ENCODE peak calls at places on chromosomes 3 and 15, in four cellular contexts. M is WTC11, Y is HepG2, L is GM12878. V is an unnamed sample.

GRCh38 chr3:177569823-177570657 is 372.8 kb upstream of the TBL1XR1 start:
- DNase-seq in M (no peak), Y (no peak), L (no peak), V (no peak)

GRCh38 chr15:39622660-39623549 is 42.0 kb downstream of the THBS1 start:
- DNase-seq in M (no peak), Y (no peak), L (no peak), V (no peak)

GRCh38 chr3:27720899-27721716 is 1.0 kb downstream of the EOMES start:
- DNase-seq in M (peak), Y (no peak), L (no peak), V (no peak)

GRCh38 chr3:133509482-133509881 is 64.0 kb upstream of the CDV3 start:
- DNase-seq in M (no peak), Y (no peak), L (no peak), V (no peak)

GRCh38 chr3:195556390-195556789 is 13.3 kb upstream of the PPP1R2 start:
- DNase-seq in M (peak), Y (no peak), L (no peak), V (peak)

GRCh38 chr3:157094301-157094700 is 65.6 kb downstream of the CCNL1 start:
- DNase-seq in M (no peak), Y (no peak), L (no peak), V (no peak)

GRCh38 chr15:99708563-99708962 is 24.7 kb downstream of the LYSMD4 start:
- DNase-seq in M (no peak), Y (no peak), L (no peak), V (peak)

GRCh38 chr15:48578965-48579364 is 66.5 kb downstream of the FBN1 start:
- DNase-seq in M (no peak), Y (no peak), L (no peak), V (no peak)

DNA sequence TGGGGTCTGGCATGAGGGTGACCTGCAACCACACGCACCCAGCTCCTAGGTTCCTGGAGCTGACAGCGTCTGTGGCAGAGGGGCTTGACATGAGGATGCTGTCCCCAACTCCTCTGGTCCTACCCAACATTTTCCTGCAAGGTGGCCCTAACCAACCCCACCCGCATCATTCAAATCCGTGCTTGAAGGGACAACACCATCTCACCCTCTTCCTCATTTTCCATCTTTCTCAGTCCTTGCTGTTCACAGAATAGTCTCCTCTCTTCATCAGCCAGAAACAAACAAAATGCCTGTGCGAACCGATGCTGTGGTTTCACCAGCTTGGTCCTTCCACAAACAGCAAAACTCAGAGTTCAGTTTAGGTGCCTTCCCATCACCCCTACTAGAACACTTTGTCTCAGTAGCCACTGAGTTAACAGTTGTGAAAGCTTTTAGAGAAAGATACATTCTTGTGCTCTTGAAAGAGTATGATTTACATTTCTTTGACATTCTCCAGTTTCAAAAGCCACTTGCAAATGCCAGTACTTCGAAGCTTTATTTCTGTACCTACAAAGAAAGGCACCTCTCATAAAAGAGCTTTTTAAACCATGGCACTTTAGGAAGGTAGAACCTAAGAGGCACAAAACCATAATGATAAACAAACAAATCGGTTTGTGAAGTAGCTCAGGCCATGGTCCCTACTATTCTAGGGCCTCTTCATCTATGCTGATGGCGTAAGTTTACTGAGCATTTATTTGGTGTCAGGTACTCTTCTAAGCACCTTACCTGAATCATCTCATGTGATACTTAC is 360.1 kb downstream of the SHQ1 start:
- DNase-seq in M (no peak), Y (no peak), L (no peak), V (no peak)
- TF ChIP-seq CBFB in M (no peak), Y (no peak), L (no peak), V (no peak)

GRCh38 chr3:108453541-108454057 is 56.8 kb downstream of the MYH15 start:
- DNase-seq in M (no peak), Y (no peak), L (no peak), V (no peak)
- TF ChIP-seq CBFB in M (no peak), Y (no peak), L (no peak), V (no peak)

DNA sequence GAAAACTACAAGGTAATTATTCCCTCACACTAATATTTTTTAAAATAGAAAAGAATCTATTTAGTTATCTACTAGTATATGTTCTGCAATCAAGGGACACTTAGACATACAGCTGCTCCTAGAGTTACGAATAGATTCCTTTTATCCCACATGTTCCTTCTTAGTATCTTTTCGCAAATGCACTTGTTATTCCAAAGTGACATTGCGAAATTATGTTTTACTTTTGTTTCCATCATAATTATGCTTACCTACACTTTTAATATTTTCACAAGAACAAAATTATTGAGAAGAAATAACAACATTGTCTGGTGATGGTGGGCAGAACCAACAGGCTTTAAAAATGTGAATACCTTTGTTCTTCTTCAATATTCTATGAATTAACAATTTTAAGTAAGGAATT is 107.1 kb upstream of the MELTF start:
- DNase-seq in M (no peak), Y (no peak), L (no peak), V (no peak)
- TF ChIP-seq CBFB in M (no peak), Y (no peak), L (no peak), V (no peak)

GRCh38 chr15:41774873-41775417 is 661 bp downstream of the MAPKBP1 start:
- DNase-seq in M (no peak), Y (no peak), L (no peak), V (no peak)
- TF ChIP-seq CBFB in M (no peak), Y (no peak), L (no peak), V (no peak)

DNA sequence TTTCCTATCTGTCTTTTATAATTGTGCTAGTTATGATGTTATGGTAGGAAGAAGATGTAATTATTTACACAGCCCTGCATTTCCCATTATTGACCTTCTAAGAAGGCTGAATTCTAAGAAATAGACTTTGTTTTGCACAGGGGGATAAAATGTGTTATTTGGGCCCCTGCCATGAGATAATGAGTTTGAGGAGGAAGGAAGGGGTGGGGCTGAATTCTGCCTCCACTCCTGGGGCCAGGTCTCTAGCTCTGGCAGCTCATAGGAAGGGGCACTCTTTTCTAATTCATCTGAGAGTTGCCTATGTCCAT is 69.2 kb upstream of the GOLGA8B start:
- DNase-seq in M (no peak), Y (no peak), L (no peak), V (peak)
- TF ChIP-seq CBFB in M (no peak), Y (no peak), L (no peak), V (no peak)

GRCh38 chr15:74870496-74871213 is 2.5 kb downstream of the SCAMP2 start:
- DNase-seq in M (no peak), Y (no peak), L (no peak), V (no peak)
- TF ChIP-seq CBFB in M (no peak), Y (no peak), L (no peak), V (no peak)

V was measured in K562.